ENCODE peak calls at places on chromosome 9, in eight cellular contexts. C, E, B, F, D, Z, T and L are unnamed samples.

GRCh38 chr9:72292184-72292787 is 72.7 kb downstream of the ZFAND5 start:
- ATAC-seq in C (peak), E (peak), B (peak), F (no peak), D (no peak), Z (peak), T (no peak), L (no peak)

GRCh38 chr9:3475300-3476020 is 50.3 kb downstream of the RFX3 start:
- ATAC-seq in C (no peak), E (no peak), B (no peak), F (no peak), D (peak), Z (no peak), T (no peak), L (no peak)

GRCh38 chr9:13002740-13003139 is 227.9 kb downstream of the LURAP1L start:
- ATAC-seq in C (no peak), E (no peak), B (no peak), F (no peak), D (no peak), Z (peak), T (no peak), L (no peak)

GRCh38 chr9:18785604-18786003 is 247.4 kb downstream of the SAXO1 start:
- ATAC-seq in C (no peak), E (no peak), B (no peak), F (no peak), D (no peak), Z (no peak), T (no peak), L (no peak)

GRCh38 chr9:15307523-15307841 is 466 bp upstream of the TTC39B start:
- ATAC-seq in C (no peak), E (peak), B (no peak), F (peak), D (peak), Z (no peak), T (no peak), L (peak)

GRCh38 chr9:31700252-31701045 is 684.0 kb upstream of the ACO1 start:
- ATAC-seq in C (no peak), E (no peak), B (no peak), F (no peak), D (no peak), Z (peak), T (no peak), L (no peak)

GRCh38 chr9:77424993-77425392 is 223.1 kb downstream of the GNA14 start:
- ATAC-seq in C (no peak), E (no peak), B (no peak), F (no peak), D (no peak), Z (peak), T (no peak), L (no peak)

GRCh38 chr9:84600739-84601138 is 68.8 kb upstream of the NTRK2 start:
- ATAC-seq in C (peak), E (no peak), B (no peak), F (no peak), D (no peak), Z (no peak), T (peak), L (no peak)

GRCh38 chr9:92964981-92965758 is 17.8 kb downstream of the FGD3 start:
- ATAC-seq in C (peak), E (no peak), B (no peak), F (no peak), D (peak), Z (no peak), T (peak), L (no peak)

GRCh38 chr9:86187121-86187520 is 72.3 kb downstream of the C9orf153 start:
- ATAC-seq in C (no peak), E (peak), B (no peak), F (no peak), D (no peak), Z (no peak), T (no peak), L (no peak)

GRCh38 chr9:105390901-105391300 is 56.9 kb upstream of the FSD1L start:
- ATAC-seq in C (no peak), E (no peak), B (no peak), F (no peak), D (no peak), Z (no peak), T (no peak), L (no peak)

GRCh38 chr9:6024035-6024554 is 8.7 kb upstream of the RANBP6 start:
- ATAC-seq in C (peak), E (peak), B (no peak), F (no peak), D (peak), Z (peak), T (no peak), L (no peak)

GRCh38 chr9:87546704-87547103 is 49.0 kb downstream of the DAPK1 start:
- ATAC-seq in C (no peak), E (no peak), B (no peak), F (no peak), D (no peak), Z (peak), T (no peak), L (no peak)

GRCh38 chr9:87035868-87036267 is 88.6 kb upstream of the GAS1 start:
- ATAC-seq in C (no peak), E (no peak), B (no peak), F (no peak), D (no peak), Z (no peak), T (no peak), L (no peak)

GRCh38 chr9:25716220-25716872 is 38.1 kb upstream of the TUSC1 start:
- ATAC-seq in C (peak), E (no peak), B (no peak), F (no peak), D (no peak), Z (peak), T (no peak), L (peak)

GRCh38 chr9:106921341-106921899 is 58.5 kb downstream of the ZNF462 start:
- ATAC-seq in C (peak), E (peak), B (peak), F (peak), D (peak), Z (peak), T (no peak), L (peak)

GRCh38 chr9:88936132-88936531 is 55.1 kb upstream of the S1PR3 start:
- ATAC-seq in C (no peak), E (no peak), B (no peak), F (no peak), D (no peak), Z (no peak), T (no peak), L (peak)

GRCh38 chr9:124708633-124709032 is 62.5 kb downstream of the NR6A1 start:
- ATAC-seq in C (no peak), E (no peak), B (peak), F (peak), D (peak), Z (no peak), T (no peak), L (no peak)

GRCh38 chr9:112796485-112796884 is 45.9 kb downstream of the SNX30 start:
- ATAC-seq in C (no peak), E (no peak), B (no peak), F (no peak), D (no peak), Z (no peak), T (no peak), L (no peak)

GRCh38 chr9:99213197-99213596 is 8.5 kb downstream of the ALG2 start:
- ATAC-seq in C (no peak), E (no peak), B (no peak), F (no peak), D (no peak), Z (no peak), T (no peak), L (no peak)

GRCh38 chr9:80592413-80592812 is 1020.6 kb downstream of the TLE4 start:
- ATAC-seq in C (no peak), E (no peak), B (no peak), F (no peak), D (no peak), Z (no peak), T (no peak), L (no peak)

GRCh38 chr9:5909999-5910398 is 19.3 kb downstream of the MLANA start:
- ATAC-seq in C (no peak), E (no peak), B (no peak), F (no peak), D (no peak), Z (peak), T (no peak), L (no peak)

GRCh38 chr9:124256517-124257069 is 1.2 kb upstream of the NEK6 start:
- ATAC-seq in C (peak), E (peak), B (no peak), F (peak), D (no peak), Z (peak), T (no peak), L (no peak)

GRCh38 chr9:4246969-4247368 is 52.9 kb downstream of the GLIS3 start:
- ATAC-seq in C (peak), E (no peak), B (no peak), F (no peak), D (no peak), Z (no peak), T (no peak), L (no peak)

GRCh38 chr9:128987800-128988199 is 40.3 kb downstream of the NUP188 start:
- ATAC-seq in C (no peak), E (no peak), B (peak), F (no peak), D (no peak), Z (peak), T (no peak), L (no peak)

GRCh38 chr9:105023788-105024187 is 95.8 kb upstream of the ABCA1 start:
- ATAC-seq in C (no peak), E (no peak), B (no peak), F (no peak), D (peak), Z (no peak), T (no peak), L (no peak)

GRCh38 chr9:2086971-2087370 is 71.8 kb downstream of the SMARCA2 start:
- ATAC-seq in C (no peak), E (no peak), B (no peak), F (no peak), D (no peak), Z (no peak), T (no peak), L (no peak)

DNA sequence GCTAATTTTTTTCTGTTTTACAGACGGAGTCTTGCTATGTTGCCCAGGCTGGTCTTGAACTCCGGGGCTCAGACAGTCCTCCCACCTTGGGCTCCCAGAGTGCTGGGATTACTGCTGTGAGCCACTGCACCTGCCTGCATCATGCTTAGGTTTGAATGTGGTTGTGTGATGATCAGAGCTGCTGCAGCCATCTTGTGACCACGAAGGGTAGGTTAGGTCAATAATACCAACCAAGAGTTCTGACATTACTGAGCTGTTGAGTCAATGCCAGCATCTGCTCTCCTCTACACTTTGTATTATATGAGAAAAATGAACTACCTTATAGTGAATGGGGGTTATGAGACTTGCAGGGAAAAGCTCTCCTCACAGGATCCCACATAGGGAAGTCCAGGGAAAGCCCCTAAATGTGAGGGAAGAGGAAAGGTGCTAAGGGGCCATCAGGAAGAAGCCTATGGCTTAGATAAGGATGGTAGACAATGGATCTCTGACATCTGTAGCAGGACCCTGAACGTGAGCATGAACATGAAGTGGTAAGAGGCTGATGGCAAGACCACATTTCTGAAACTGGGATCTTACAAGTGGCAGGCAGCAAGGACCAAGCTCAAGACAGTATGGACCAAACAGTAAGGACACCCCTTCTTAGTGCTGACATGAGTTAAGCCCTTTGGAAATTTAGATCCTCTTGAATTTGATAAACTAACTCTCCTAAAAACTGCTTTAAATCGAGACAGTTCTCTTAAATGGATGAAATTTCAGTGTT is 75.7 kb upstream of the ZNF169 start:
- ATAC-seq in C (no peak), E (peak), B (peak), F (no peak), D (no peak), Z (no peak), T (no peak), L (no peak)
- H3K27ac ChIP-seq in C (no peak), E (no peak), B (no peak), F (no peak), D (no peak), Z (no peak), T (peak), L (no peak)

DNA sequence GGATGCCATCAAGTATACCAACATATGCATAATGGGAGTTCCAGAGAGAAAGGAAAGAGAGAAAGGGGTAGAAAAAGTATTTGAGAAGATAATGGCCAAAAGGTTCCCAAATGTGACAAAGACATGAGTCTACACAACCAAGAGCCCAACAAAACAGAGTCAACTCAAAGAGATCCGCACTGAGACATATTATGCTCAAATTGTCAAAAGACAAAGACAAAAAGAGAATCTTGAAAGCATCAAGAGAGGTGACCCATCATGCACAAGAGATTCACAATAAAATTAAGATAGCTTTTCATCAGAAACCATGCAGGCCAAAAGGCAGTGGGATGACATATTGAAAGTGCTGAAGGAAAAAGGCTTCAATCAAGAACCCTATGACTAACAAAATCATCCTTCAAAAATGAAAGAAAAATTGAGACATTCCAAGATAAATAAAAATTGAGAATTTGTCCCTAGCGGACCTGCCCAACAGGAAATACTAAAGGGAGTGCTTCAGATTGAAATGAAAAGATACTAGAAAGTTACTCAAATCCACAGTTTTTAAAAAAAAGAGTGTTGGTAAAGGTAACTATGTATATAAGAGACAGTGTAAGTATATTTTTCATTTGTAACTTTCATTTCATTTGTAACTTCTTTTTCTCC is 160.9 kb downstream of the AUH start:
- ATAC-seq in C (no peak), E (no peak), B (no peak), F (no peak), D (no peak), Z (no peak), T (no peak), L (no peak)
- H3K27ac ChIP-seq in C (no peak), E (no peak), B (no peak), F (no peak), D (no peak), Z (no peak), T (no peak), L (no peak)

DNA sequence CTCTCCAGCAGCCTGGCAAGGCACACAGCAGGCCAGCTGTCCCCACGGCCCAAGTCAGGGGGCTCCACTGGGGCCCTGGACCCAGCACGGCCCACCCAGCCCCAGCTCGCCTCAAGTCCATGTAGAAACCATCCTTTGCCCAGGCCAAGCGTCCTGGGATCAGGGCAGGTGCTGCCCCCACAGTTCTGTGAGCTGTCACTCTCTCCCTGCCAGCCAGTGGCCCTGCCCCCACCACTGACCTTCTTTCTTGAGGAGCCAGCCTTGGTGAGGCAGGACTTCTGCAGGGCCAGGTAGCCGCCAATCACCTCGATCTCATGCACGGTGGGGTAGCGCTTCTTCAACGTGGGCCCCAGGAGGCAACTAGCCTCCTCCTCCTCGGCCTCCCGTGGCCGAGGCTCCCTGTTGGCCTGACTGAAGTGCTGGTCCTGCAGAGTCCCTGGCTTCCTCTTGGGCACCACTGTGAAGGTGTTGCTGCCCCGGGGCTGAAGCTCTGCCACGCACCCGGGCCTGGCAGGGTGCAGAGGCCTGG is 1.7 kb downstream of the TPRN start:
- ATAC-seq in C (no peak), E (no peak), B (no peak), F (no peak), D (no peak), Z (no peak), T (no peak), L (no peak)
- H3K27ac ChIP-seq in C (peak), E (peak), B (no peak), F (peak), D (peak), Z (no peak), T (peak), L (no peak)

DNA sequence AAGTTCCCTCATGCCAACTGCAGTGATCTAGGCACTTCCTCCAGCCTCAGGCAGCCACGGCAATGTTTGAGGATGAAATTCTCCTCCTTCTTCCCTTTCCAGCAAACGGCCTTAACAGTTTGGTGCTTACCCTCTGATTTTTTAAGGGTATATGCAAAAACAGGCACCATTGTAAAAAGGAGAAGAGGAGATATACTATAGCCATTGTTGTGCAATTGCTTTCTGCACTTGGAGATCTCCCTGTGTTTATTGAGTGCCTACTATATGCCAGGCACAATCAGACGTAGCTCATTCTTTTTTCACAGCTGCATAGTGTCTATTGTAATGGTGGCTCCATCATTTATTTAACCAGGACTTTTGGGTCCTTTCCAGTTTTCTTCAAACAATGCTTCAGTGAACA is 29.5 kb downstream of the GSN start:
- ATAC-seq in C (no peak), E (no peak), B (no peak), F (no peak), D (no peak), Z (no peak), T (no peak), L (no peak)
- H3K27ac ChIP-seq in C (peak), E (no peak), B (no peak), F (peak), D (peak), Z (no peak), T (no peak), L (peak)

DNA sequence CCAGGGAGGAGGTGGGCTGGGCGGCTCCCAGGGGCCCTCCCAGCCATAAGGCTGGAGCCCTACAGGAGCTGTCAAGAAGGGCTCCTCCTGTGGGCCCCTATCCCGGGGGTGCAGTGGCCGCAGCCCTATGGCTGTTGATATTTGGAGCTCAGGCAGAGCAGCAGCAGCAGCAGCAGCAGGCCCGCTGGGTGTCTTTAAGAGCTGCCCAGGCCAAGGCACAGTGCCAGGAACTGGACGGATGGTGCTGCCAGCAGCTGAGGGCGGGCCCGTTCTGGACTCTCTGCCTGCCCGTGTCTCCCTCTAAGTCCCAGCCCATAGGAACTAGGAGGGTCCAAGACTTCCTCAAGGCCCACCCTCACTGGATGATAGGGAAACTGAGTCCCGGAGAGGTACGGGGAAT is 3.6 kb downstream of the AK1 start:
- ATAC-seq in C (peak), E (no peak), B (peak), F (no peak), D (no peak), Z (no peak), T (no peak), L (peak)
- H3K27ac ChIP-seq in C (peak), E (no peak), B (peak), F (no peak), D (no peak), Z (no peak), T (peak), L (peak)

DNA sequence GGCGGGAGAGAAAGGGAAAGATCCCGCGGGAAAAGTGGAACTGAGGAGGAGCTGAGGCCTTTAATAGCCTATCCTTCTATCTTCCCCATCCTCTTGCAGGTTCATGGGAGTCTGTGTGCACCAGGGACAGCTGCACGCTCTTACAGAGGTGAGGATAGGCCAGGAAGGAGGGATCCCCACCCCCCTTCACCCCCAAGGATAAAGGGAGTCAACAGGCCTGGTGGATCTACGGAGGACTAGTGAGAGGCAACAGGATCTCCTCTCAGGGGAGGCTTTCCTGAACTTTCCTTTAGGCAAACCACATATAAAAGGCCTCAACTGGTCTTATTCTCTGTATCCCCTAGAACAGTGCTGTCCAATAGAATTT is 1.1 kb downstream of the TESK1 start:
- ATAC-seq in C (no peak), E (no peak), B (no peak), F (no peak), D (no peak), Z (no peak), T (no peak), L (no peak)
- H3K27ac ChIP-seq in C (peak), E (peak), B (peak), F (peak), D (no peak), Z (no peak), T (no peak), L (peak)

GRCh38 chr9:127186799-127187198 is 64.4 kb upstream of the ANGPTL2 start:
- ATAC-seq in C (no peak), E (no peak), B (peak), F (no peak), D (no peak), Z (no peak), T (no peak), L (no peak)
- H3K27ac ChIP-seq in C (peak), E (peak), B (peak), F (no peak), D (no peak), Z (no peak), T (peak), L (peak)

DNA sequence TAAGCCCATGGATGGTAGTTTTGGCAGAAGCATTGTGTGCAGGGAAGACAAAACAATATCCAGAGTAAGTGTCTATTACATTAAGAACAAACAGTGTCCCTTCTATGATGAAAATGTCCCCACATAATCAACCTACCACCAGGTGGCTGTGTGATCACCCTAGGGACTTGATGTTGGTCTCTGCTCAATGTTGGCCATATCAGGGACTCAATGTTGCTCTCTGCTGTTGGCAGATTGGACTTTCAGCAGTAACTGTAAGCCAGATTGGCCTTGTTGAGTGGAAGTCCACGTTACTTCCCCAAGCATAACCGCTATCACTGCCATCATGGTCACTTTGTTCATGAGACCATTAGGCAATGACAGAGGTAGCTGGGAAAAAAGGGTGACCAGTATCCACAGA is 52.8 kb upstream of the PRSS3 start:
- ATAC-seq in C (no peak), E (peak), B (no peak), F (peak), D (peak), Z (no peak), T (no peak), L (no peak)
- H3K27ac ChIP-seq in C (no peak), E (no peak), B (no peak), F (no peak), D (no peak), Z (no peak), T (no peak), L (no peak)

GRCh38 chr9:38017885-38018186 is 51.2 kb downstream of the SHB start:
- ATAC-seq in C (no peak), E (no peak), B (no peak), F (no peak), D (no peak), Z (no peak), T (no peak), L (no peak)
- H3K27ac ChIP-seq in C (peak), E (no peak), B (peak), F (peak), D (no peak), Z (no peak), T (no peak), L (peak)